ENCODE peak calls at places on chromosomes 3 and 15, in nine cellular contexts. N is BJ; A is AG04449; C is mesenchymal stem cell; K is fibroblast of pulmonary artery; V is uterus; T is fibroblast of lung; X is AG09309; U is CD8-positive, alpha-beta memory T cell. D is an unnamed sample.

GRCh38 chr3:171255236-171255806 is 204.9 kb downstream of the TNIK start:
- DNase-seq in N (no peak), A (no peak), C (no peak), K (no peak), V (no peak), T (no peak), X (no peak), U (peak), D (no peak)

GRCh38 chr15:79834496-79834895 is 62.3 kb downstream of the MTHFS start:
- DNase-seq in N (no peak), A (no peak), C (no peak), K (no peak), V (no peak), T (no peak), X (no peak), U (no peak), D (no peak)

GRCh38 chr3:40317061-40317676 is 7.7 kb downstream of the EIF1B start:
- DNase-seq in N (no peak), A (peak), C (peak), K (peak), V (no peak), T (peak), X (no peak), U (peak), D (peak)

GRCh38 chr15:50181983-50182232 is at the start of gene SLC27A2:
- DNase-seq in N (no peak), A (no peak), C (no peak), K (peak), V (no peak), T (no peak), X (no peak), U (no peak), D (no peak)

GRCh38 chr3:41304603-41305002 is 105.3 kb downstream of the CTNNB1 start:
- DNase-seq in N (no peak), A (no peak), C (no peak), K (peak), V (no peak), T (peak), X (peak), U (no peak), D (peak)

GRCh38 chr3:167167491-167167890 is 212.6 kb downstream of the ZBBX start:
- DNase-seq in N (no peak), A (no peak), C (no peak), K (no peak), V (no peak), T (no peak), X (no peak), U (no peak), D (no peak)

GRCh38 chr3:126360046-126360713 is 3.0 kb upstream of the KLF15 start:
- DNase-seq in N (no peak), A (no peak), C (no peak), K (no peak), V (no peak), T (no peak), X (no peak), U (no peak), D (no peak)

GRCh38 chr3:31170932-31171670 is 276.6 kb upstream of the GADL1 start:
- DNase-seq in N (peak), A (peak), C (peak), K (peak), V (no peak), T (peak), X (peak), U (no peak), D (peak)

GRCh38 chr3:173584834-173585831 is 187.6 kb downstream of the NLGN1 start:
- DNase-seq in N (peak), A (no peak), C (peak), K (peak), V (no peak), T (peak), X (no peak), U (no peak), D (peak)

GRCh38 chr15:81375461-81375860 is 1.4 kb upstream of the TMC3 start:
- DNase-seq in N (no peak), A (no peak), C (no peak), K (no peak), V (no peak), T (no peak), X (no peak), U (no peak), D (no peak)

GRCh38 chr3:44439499-44440295 is 37.8 kb downstream of the ZNF445 start:
- DNase-seq in N (no peak), A (no peak), C (peak), K (peak), V (peak), T (peak), X (no peak), U (peak), D (peak)

GRCh38 chr15:47609693-47610092 is 107.6 kb upstream of the SEMA6D start:
- DNase-seq in N (no peak), A (no peak), C (no peak), K (no peak), V (no peak), T (no peak), X (no peak), U (no peak), D (no peak)

GRCh38 chr3:13376091-13376490 is 44.0 kb downstream of the NUP210 start:
- DNase-seq in N (no peak), A (no peak), C (no peak), K (no peak), V (no peak), T (no peak), X (no peak), U (no peak), D (no peak)

GRCh38 chr3:143185401-143185800 is 65.8 kb downstream of the CHST2 start:
- DNase-seq in N (no peak), A (no peak), C (no peak), K (no peak), V (no peak), T (no peak), X (no peak), U (no peak), D (no peak)

GRCh38 chr3:15631426-15632211 is 30.1 kb downstream of the BTD start:
- DNase-seq in N (no peak), A (no peak), C (peak), K (no peak), V (no peak), T (no peak), X (no peak), U (no peak), D (no peak)

GRCh38 chr3:15629860-15630597 is 28.5 kb downstream of the BTD start:
- DNase-seq in N (no peak), A (no peak), C (peak), K (peak), V (peak), T (peak), X (peak), U (peak), D (peak)

GRCh38 chr3:15632212-15632580 is 30.7 kb downstream of the BTD start:
- DNase-seq in N (no peak), A (no peak), C (no peak), K (no peak), V (no peak), T (no peak), X (no peak), U (no peak), D (no peak)

GRCh38 chr3:15628967-15629366 is 27.4 kb downstream of the BTD start:
- DNase-seq in N (no peak), A (no peak), C (no peak), K (no peak), V (no peak), T (no peak), X (no peak), U (no peak), D (no peak)

GRCh38 chr3:15630646-15631350 is 29.3 kb downstream of the BTD start:
- DNase-seq in N (peak), A (no peak), C (peak), K (peak), V (no peak), T (peak), X (no peak), U (no peak), D (peak)
- H3K4me3 ChIP-seq in N (peak), A (peak), C (no peak), K (peak), V (peak), T (peak), X (no peak), U (peak), D (peak)

GRCh38 chr15:85792872-85793621 is 1.7 kb downstream of the KLHL25 start:
- DNase-seq in N (no peak), A (no peak), C (no peak), K (no peak), V (no peak), T (peak), X (no peak), U (no peak), D (peak)
- H3K4me3 ChIP-seq in N (peak), A (peak), C (no peak), K (peak), V (peak), T (peak), X (peak), U (peak), D (peak)

GRCh38 chr15:43799209-43799944 is 643 bp downstream of the SERINC4 start:
- DNase-seq in N (no peak), A (no peak), C (no peak), K (no peak), V (no peak), T (no peak), X (no peak), U (no peak), D (no peak)
- H3K4me3 ChIP-seq in N (no peak), A (no peak), C (no peak), K (no peak), V (no peak), T (no peak), X (no peak), U (no peak), D (no peak)

GRCh38 chr3:5096368-5096767 is 25.7 kb upstream of the ARL8B start:
- DNase-seq in N (no peak), A (no peak), C (no peak), K (no peak), V (no peak), T (no peak), X (no peak), U (no peak), D (no peak)
- H3K4me3 ChIP-seq in N (no peak), A (no peak), C (no peak), K (no peak), V (no peak), T (no peak), X (no peak), U (no peak), D (no peak)

GRCh38 chr3:2099779-2100191 is 1.1 kb downstream of the CNTN4 start:
- DNase-seq in N (no peak), A (no peak), C (peak), K (no peak), V (no peak), T (no peak), X (no peak), U (no peak), D (no peak)
- H3K4me3 ChIP-seq in N (no peak), A (no peak), C (peak), K (no peak), V (peak), T (no peak), X (no peak), U (no peak), D (no peak)

GRCh38 chr3:161339517-161340500 is 31.5 kb downstream of the SPTSSB start:
- DNase-seq in N (no peak), A (no peak), C (peak), K (no peak), V (no peak), T (peak), X (no peak), U (no peak), D (peak)
- H3K4me3 ChIP-seq in N (no peak), A (no peak), C (no peak), K (no peak), V (no peak), T (no peak), X (no peak), U (no peak), D (no peak)

DNA sequence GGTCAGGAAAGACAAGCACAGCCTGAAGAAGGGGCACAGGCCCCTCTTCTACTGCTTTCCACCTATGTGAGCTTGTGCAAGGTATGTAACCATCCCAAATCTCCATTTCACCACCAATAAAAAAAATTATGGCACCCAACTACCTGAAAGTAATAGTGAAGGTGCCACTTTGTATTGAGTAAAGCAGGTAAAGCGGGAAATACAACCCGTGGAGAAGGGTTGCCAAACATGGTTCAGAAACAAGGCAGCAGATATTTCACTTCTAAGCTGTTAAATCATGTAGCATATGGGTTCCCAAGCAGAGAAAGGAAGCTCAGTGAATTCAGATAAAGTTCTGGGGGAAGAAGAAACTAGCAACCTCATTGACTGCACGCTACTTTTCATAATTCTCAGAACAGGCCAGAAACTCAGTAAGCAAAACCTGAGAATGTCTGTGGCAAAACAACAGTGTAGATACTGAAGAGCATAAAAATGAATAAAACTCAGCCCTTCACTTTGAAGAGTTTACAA is 4.1 kb downstream of the PLOD2 start:
- DNase-seq in N (no peak), A (no peak), C (no peak), K (no peak), V (no peak), T (no peak), X (no peak), U (no peak), D (no peak)
- H3K4me3 ChIP-seq in N (no peak), A (peak), C (no peak), K (peak), V (peak), T (peak), X (no peak), U (no peak), D (no peak)

D was measured in cardiac fibroblast.